ENCODE peak calls at places on chromosome 9, in nine cellular contexts. U, S, Q, Y, D, R, H, B and E are unnamed samples.

GRCh38 chr9:15430920-15431844 is 8.5 kb downstream of the SNAPC3 start:
- DNase-seq in D (no peak), Y (no peak), S (peak; percentile 14), H (no peak), Q (no peak), U (no peak), R (no peak), B (no peak), E (no peak)

GRCh38 chr9:37753489-37754190 is at the start of gene TRMT10B:
- DNase-seq in B (peak; percentile 73), S (peak; percentile 93), D (peak; percentile 74), R (peak; percentile 76), U (peak; percentile 51), Y (peak; percentile 26), Q (peak; percentile 70), H (peak; percentile 72), E (peak; percentile 83)

GRCh38 chr9:20319641-20320337 is 302.5 kb downstream of the MLLT3 start:
- DNase-seq in D (peak; percentile 72), Q (no peak), S (no peak), H (no peak), Y (no peak), U (no peak), R (no peak), B (peak; percentile 30), E (no peak)

GRCh38 chr9:84970432-84970831 is 300.9 kb downstream of the NTRK2 start:
- DNase-seq in Y (no peak), R (no peak), Q (no peak), B (no peak), U (no peak), S (no peak), H (no peak), D (no peak), E (no peak)

GRCh38 chr9:127196826-127197145 is 67.8 kb upstream of the GARNL3 start:
- DNase-seq in R (no peak), B (peak; percentile 40), D (no peak), U (no peak), H (no peak), S (no peak), Y (no peak), Q (peak; percentile 29), E (no peak)

GRCh38 chr9:127175764-127176163 is 53.3 kb upstream of the ANGPTL2 start:
- DNase-seq in B (no peak), Y (peak; percentile 13), S (no peak), R (peak; percentile 65), Q (no peak), H (no peak), D (no peak), U (no peak), E (no peak)

GRCh38 chr9:91734371-91734981 is 215.6 kb downstream of the ROR2 start:
- DNase-seq in U (peak; percentile 41), D (peak; percentile 72), S (peak; percentile 75), B (peak; percentile 67), R (no peak), Y (no peak), H (peak; percentile 75), Q (peak; percentile 73), E (peak; percentile 71)

GRCh38 chr9:77020438-77021264 is 1.2 kb downstream of the FOXB2 start:
- DNase-seq in H (no peak), U (no peak), S (peak; percentile 50), Y (no peak), R (no peak), Q (no peak), D (no peak), B (no peak), E (peak; percentile 62)

GRCh38 chr9:116234091-116234490 is 80.5 kb downstream of the PAPPA start:
- DNase-seq in H (no peak), U (no peak), D (no peak), Y (no peak), B (peak; percentile 87), S (no peak), Q (no peak), R (no peak), E (no peak)

GRCh38 chr9:109317979-109318671 is 2.7 kb downstream of the EPB41L4B start:
- DNase-seq in U (no peak), Q (no peak), H (no peak), S (peak; percentile 93), B (no peak), D (no peak), R (no peak), Y (no peak), E (no peak)
- H3K4me3 ChIP-seq in U (no peak overlapping the region), Q (peak overlapping the region; percentile 70), H (no peak overlapping the region), S (peak overlapping the region; percentile 97), B (no peak overlapping the region), D (no peak overlapping the region), R (no peak overlapping the region), Y (no peak overlapping the region), E (peak overlapping the region; percentile 64)

GRCh38 chr9:108933641-108934322 is at the start of gene ELP1:
- DNase-seq in U (peak; percentile 86), B (peak; percentile 95), H (peak; percentile 92), R (peak; percentile 94), D (peak; percentile 97), Y (peak; percentile 85), S (peak; percentile 96), Q (peak; percentile 94), E (peak; percentile 94)
- TF ChIP-seq CTCF in U (no peak), B (peak; percentile 38), H (no peak), R (no peak), D (peak; percentile 38), Y (no peak), S (peak; percentile 47), Q (peak; percentile 40), E (no peak)

DNA sequence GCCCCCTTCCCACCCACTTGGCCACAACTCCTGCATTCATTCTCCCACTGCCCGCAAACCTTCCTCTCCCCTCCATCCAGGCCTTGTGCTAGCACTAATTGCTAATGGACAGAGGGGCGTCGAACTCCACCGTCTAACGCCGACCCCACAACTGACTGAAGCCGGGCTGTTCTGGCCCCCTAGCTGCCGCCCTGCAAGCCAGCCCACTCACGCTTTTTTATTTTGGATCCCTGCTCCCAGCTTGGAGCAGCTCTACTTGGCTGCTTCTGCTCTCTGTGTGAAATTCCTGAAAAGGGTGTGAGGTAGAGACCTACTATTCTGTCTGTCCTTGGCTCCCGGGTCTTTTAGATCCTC is 704 bp upstream of the ASTN2 start:
- DNase-seq in S (peak; percentile 60), U (no peak), Y (no peak), D (peak; percentile 22), B (no peak), H (no peak), Q (no peak), R (no peak), E (no peak)
- H3K27ac ChIP-seq in S (no peak overlapping the region), U (no peak overlapping the region), Y (no peak overlapping the region), D (no peak overlapping the region), B (no peak overlapping the region), H (no peak overlapping the region), Q (no peak overlapping the region), R (no peak overlapping the region), E (no peak overlapping the region)

DNA sequence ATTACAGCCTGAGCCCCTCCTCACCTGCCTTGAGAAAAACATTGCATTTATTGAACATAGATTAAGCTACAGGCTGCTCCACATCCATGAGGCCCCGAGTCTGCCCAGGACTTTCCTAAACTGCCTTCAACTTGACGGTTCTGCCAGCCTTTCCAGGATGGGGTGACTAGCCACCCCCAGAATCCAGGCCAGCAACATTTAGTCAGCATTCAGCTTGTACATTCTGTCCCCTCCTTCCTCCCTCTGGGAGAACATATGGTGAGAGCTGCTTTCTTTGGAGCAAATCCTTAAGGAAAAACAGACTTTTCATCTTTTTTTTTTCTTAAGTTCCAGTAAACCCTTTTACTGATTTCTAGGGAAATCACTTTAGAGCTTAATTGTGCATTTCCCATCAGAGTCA is 145.8 kb downstream of the HSD17B3 start:
- DNase-seq in S (no peak), Y (no peak), D (no peak), B (peak; percentile 75), Q (no peak), R (no peak), U (no peak), H (no peak), E (no peak)
- H3K4me3 ChIP-seq in S (no peak overlapping the region), Y (no peak overlapping the region), D (no peak overlapping the region), B (no peak overlapping the region), Q (no peak overlapping the region), R (no peak overlapping the region), U (no peak overlapping the region), H (no peak overlapping the region), E (no peak overlapping the region)

DNA sequence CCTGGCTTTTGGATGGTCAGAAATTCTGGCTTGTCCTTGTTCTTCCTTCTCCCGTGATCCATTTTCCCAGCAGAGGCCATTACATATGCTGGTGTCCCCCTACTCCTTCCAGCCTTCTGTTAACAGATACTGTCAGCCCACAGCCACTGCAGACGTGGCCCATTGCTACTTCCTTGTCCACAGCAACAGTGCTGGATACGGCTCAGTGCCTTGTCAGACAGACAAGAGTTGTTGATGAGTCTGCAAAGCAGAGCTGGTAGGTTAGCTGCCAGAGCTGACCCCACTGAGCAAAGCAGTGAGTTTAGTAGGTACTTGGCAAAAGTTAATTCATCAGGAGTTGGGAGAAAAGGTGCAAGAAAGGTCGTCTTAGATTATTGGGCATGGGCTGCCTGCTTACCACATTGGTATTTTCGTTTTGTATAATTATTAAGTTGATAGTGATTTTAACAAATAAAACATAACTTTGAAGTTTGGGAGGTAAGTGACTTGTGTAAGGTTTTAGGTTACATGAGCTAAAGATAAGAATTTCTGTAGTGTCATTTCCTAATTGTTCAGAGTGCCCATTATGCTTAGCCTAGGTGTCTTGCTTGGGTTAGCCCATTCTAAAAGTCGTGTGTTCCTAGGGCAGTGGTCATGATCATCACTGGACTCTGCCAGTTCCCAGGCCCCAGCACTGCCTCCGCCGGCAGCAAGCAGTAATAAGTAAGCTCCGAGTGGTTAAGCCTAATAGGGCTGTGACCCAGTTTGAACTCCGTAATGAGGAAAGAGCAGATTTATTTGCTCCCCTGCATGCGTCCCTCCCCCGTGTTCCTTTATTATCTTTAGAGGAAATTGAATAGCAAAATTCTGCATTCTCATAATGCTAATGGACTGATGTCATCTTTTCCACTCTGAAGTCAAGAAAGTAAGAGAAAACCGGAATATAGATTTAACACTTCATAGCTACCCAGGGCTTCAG is 292.0 kb downstream of the FANCC start:
- DNase-seq in U (no peak), Y (no peak), H (peak; percentile 68), B (peak; percentile 90), D (peak; percentile 11), S (no peak), Q (peak; percentile 68), R (peak; percentile 89), E (peak; percentile 86)
- TF ChIP-seq CTCF in U (no peak), Y (no peak), H (peak; percentile 45), B (peak; percentile 65), D (peak; percentile 63), S (no peak), Q (peak; percentile 56), R (peak; percentile 50), E (peak; percentile 19)